ENCODE peak calls at places on chromosomes 13 and 19, in eight cellular contexts. Y, L, O, A, Q, W, K and V are unnamed samples.

GRCh38 chr13:73268306-73268705 is 209.5 kb downstream of the KLF5 start:
- DNase-seq in Y (no peak), L (no peak), O (no peak), A (no peak), Q (no peak), W (no peak), K (no peak), V (no peak)

GRCh38 chr19:18542936-18543813 is at the start of gene FKBP8:
- DNase-seq in Y (peak; percentile 57), L (peak; percentile 71), O (peak; percentile 53), A (peak; percentile 96), Q (peak; percentile 97), W (peak; percentile 91), K (peak; percentile 98), V (peak; percentile 91)

GRCh38 chr13:95500136-95500718 is 52.3 kb upstream of the CLDN10 start:
- DNase-seq in Y (no peak), L (no peak), O (no peak), A (no peak), Q (no peak), W (no peak), K (no peak), V (no peak)

GRCh38 chr19:11848594-11849263 is at the start of gene ZNF439:
- DNase-seq in Y (peak; percentile 56), L (peak; percentile 91), O (peak; percentile 76), A (peak; percentile 98), Q (peak; percentile 92), W (peak; percentile 81), K (peak; percentile 96), V (peak; percentile 91)

GRCh38 chr19:36151144-36152051 is 849 bp downstream of the COX7A1 start:
- DNase-seq in Y (no peak), L (no peak), O (no peak), A (no peak), Q (peak; percentile 83), W (no peak), K (peak; percentile 86), V (no peak)

GRCh38 chr19:56097306-56097705 is 23.8 kb downstream of the ZNF787 start:
- DNase-seq in Y (no peak), L (no peak), O (no peak), A (no peak), Q (no peak), W (no peak), K (no peak), V (no peak)

GRCh38 chr13:24491853-24492252 is 20.7 kb downstream of the PARP4 start:
- DNase-seq in Y (no peak), L (no peak), O (no peak), A (no peak), Q (no peak), W (no peak), K (no peak), V (no peak)

GRCh38 chr13:40536443-40537113 is 129.9 kb downstream of the FOXO1 start:
- DNase-seq in Y (peak; percentile 7), L (peak; percentile 8), O (no peak), A (peak; percentile 86), Q (no peak), W (no peak), K (no peak), V (no peak)

GRCh38 chr19:3368441-3368795 is 2.0 kb downstream of the NFIC start:
- DNase-seq in Y (no peak), L (no peak), O (no peak), A (no peak), Q (no peak), W (no peak), K (no peak), V (no peak)

GRCh38 chr19:409006-409514 is at the start of gene C2CD4C:
- DNase-seq in Y (no peak), L (no peak), O (no peak), A (no peak), Q (no peak), W (no peak), K (peak; percentile 68), V (no peak)

GRCh38 chr13:74910399-74910798 is 571.6 kb downstream of the TBC1D4 start:
- DNase-seq in Y (no peak), L (no peak), O (no peak), A (no peak), Q (no peak), W (no peak), K (no peak), V (no peak)

GRCh38 chr19:57302020-57302465 is 18.2 kb upstream of the ZNF543 start:
- DNase-seq in Y (no peak), L (no peak), O (no peak), A (peak; percentile 75), Q (no peak), W (no peak), K (no peak), V (no peak)

GRCh38 chr19:1132625-1133383 is 29.0 kb downstream of the GPX4 start:
- DNase-seq in Y (no peak), L (no peak), O (no peak), A (no peak), Q (no peak), W (no peak), K (no peak), V (no peak)

GRCh38 chr13:74871671-74872070 is 610.3 kb downstream of the TBC1D4 start:
- DNase-seq in Y (no peak), L (no peak), O (no peak), A (no peak), Q (no peak), W (no peak), K (no peak), V (no peak)

GRCh38 chr19:51318687-51319675 is 7.5 kb downstream of the IGLON5 start:
- DNase-seq in Y (no peak), L (no peak), O (no peak), A (peak; percentile 60), Q (no peak), W (no peak), K (no peak), V (no peak)

GRCh38 chr13:34155931-34156607 is 338.1 kb downstream of the RFC3 start:
- DNase-seq in Y (no peak), L (no peak), O (no peak), A (no peak), Q (no peak), W (no peak), K (no peak), V (no peak)

GRCh38 chr13:58119351-58119750 is 487.8 kb downstream of the PCDH17 start:
- DNase-seq in Y (no peak), L (no peak), O (no peak), A (no peak), Q (no peak), W (no peak), K (no peak), V (no peak)

GRCh38 chr19:36939153-36939552 is 23.0 kb downstream of the ZNF568 start:
- DNase-seq in Y (no peak), L (no peak), O (no peak), A (peak; percentile 56), Q (no peak), W (no peak), K (no peak), V (no peak)

GRCh38 chr13:23623394-23623793 is 53.2 kb downstream of the TNFRSF19 start:
- DNase-seq in Y (no peak), L (no peak), O (no peak), A (no peak), Q (no peak), W (no peak), K (no peak), V (no peak)

GRCh38 chr13:32309812-32310706 is 5.1 kb downstream of the ZAR1L start:
- DNase-seq in Y (no peak), L (peak; percentile 37), O (peak; percentile 68), A (peak; percentile 80), Q (no peak), W (no peak), K (no peak), V (no peak)

GRCh38 chr13:79405501-79405830 is 589 bp downstream of the RBM26 start:
- DNase-seq in Y (no peak), L (no peak), O (no peak), A (no peak), Q (peak; percentile 63), W (no peak), K (peak; percentile 58), V (peak; percentile 37)

GRCh38 chr19:12987190-12987589 is 8.1 kb upstream of the NFIX start:
- DNase-seq in Y (no peak), L (no peak), O (no peak), A (no peak), Q (no peak), W (no peak), K (no peak), V (no peak)

GRCh38 chr19:35601971-35602370 is 10.6 kb upstream of the HAUS5 start:
- DNase-seq in Y (no peak), L (no peak), O (no peak), A (no peak), Q (no peak), W (no peak), K (no peak), V (no peak)

GRCh38 chr19:37389234-37389633 is 18.3 kb downstream of the ZNF527 start:
- DNase-seq in Y (no peak), L (no peak), O (no peak), A (no peak), Q (no peak), W (no peak), K (no peak), V (no peak)

GRCh38 chr13:53104120-53104519 is 75.5 kb downstream of the OLFM4 start:
- DNase-seq in Y (no peak), L (no peak), O (no peak), A (no peak), Q (no peak), W (no peak), K (no peak), V (no peak)

GRCh38 chr13:98520674-98521449 is 56.0 kb downstream of the STK24 start:
- DNase-seq in Y (no peak), L (no peak), O (no peak), A (no peak), Q (no peak), W (no peak), K (no peak), V (no peak)

GRCh38 chr19:12967907-12968306 is 1.5 kb upstream of the DAND5 start:
- DNase-seq in Y (no peak), L (no peak), O (no peak), A (no peak), Q (no peak), W (no peak), K (no peak), V (no peak)

GRCh38 chr19:11230621-11231386 is 8.6 kb upstream of the ANGPTL8 start:
- DNase-seq in Y (no peak), L (no peak), O (no peak), A (no peak), Q (no peak), W (no peak), K (no peak), V (no peak)

GRCh38 chr13:108332791-108333190 is 63.3 kb downstream of the TNFSF13B start:
- DNase-seq in Y (no peak), L (no peak), O (no peak), A (no peak), Q (no peak), W (no peak), K (no peak), V (no peak)

GRCh38 chr19:690203-690602 is 5.0 kb downstream of the PRSS57 start:
- DNase-seq in Y (no peak), L (no peak), O (no peak), A (no peak), Q (no peak), W (no peak), K (no peak), V (no peak)

GRCh38 chr19:40754611-40755247 is 3.7 kb downstream of the SNRPA start:
- DNase-seq in Y (no peak), L (no peak), O (no peak), A (no peak), Q (no peak), W (no peak), K (no peak), V (no peak)

GRCh38 chr13:25608181-25608580 is 236.4 kb downstream of the ATP8A2 start:
- DNase-seq in Y (peak; percentile 19), L (peak; percentile 51), O (no peak), A (no peak), Q (no peak), W (no peak), K (no peak), V (no peak)

GRCh38 chr19:51094696-51095279 is 12.1 kb upstream of the KLK14 start:
- DNase-seq in Y (peak; percentile 18), L (peak; percentile 41), O (no peak), A (peak; percentile 81), Q (no peak), W (no peak), K (peak; percentile 76), V (no peak)

GRCh38 chr19:27770095-27770494 is 1442.9 kb downstream of the UQCRFS1 start:
- DNase-seq in Y (no peak), L (no peak), O (no peak), A (no peak), Q (no peak), W (no peak), K (no peak), V (no peak)